ENCODE peak calls at places on chromosomes 13 and 19, in nine cellular contexts. G is LHCN-M2; H is stimulated activated CD4-positive, alpha-beta T cell treated with anti-CD3 and anti-CD28 coated beads, Interleukin-15, amount 100 ng/mL, for 24 hours; Q is HCEC 1CT; N is NCI-H1092; I is A549; V is astrocyte of the spinal cord; E is Calu3; M is MV-4-11. W is an unnamed sample.

GRCh38 chr13:45678282-45678681 is 23.8 kb upstream of the CBY2 start:
- DNase-seq in G (no peak), H (no peak), Q (no peak), N (no peak), I (no peak), V (no peak), E (no peak), M (no peak), W (no peak)

GRCh38 chr13:113907637-113908617 is 44.1 kb upstream of the GAS6 start:
- DNase-seq in G (no peak), H (no peak), Q (peak; percentile 80), N (peak; percentile 65), I (no peak), V (peak; percentile 57), E (no peak), M (peak; percentile 57), W (no peak)

GRCh38 chr13:76463314-76463713 is 422.9 kb downstream of the KCTD12 start:
- DNase-seq in G (no peak), H (no peak), Q (no peak), N (no peak), I (no peak), V (no peak), E (no peak), M (no peak), W (no peak)

GRCh38 chr13:112718318-112718717 is 28.5 kb downstream of the ATP11A start:
- DNase-seq in G (no peak), H (no peak), Q (no peak), N (no peak), I (no peak), V (no peak), E (no peak), M (no peak), W (no peak)

GRCh38 chr19:49875801-49876421 is 1.2 kb downstream of the AKT1S1 start:
- DNase-seq in G (no peak), H (peak; percentile 68), Q (no peak), N (peak; percentile 21), I (no peak), V (peak; percentile 56), E (peak; percentile 69), M (peak; percentile 49), W (peak; percentile 69)

GRCh38 chr13:74306496-74306895 is 172.3 kb upstream of the KLF12 start:
- DNase-seq in G (peak; percentile 70), H (no peak), Q (peak; percentile 41), N (no peak), I (no peak), V (peak; percentile 46), E (no peak), M (no peak), W (peak; percentile 9)

GRCh38 chr13:100521912-100522490 is 66.6 kb downstream of the GGACT start:
- DNase-seq in G (no peak), H (no peak), Q (no peak), N (no peak), I (no peak), V (no peak), E (no peak), M (peak; percentile 21), W (no peak)

GRCh38 chr19:14555918-14556661 is 15.8 kb downstream of the NDUFB7 start:
- DNase-seq in G (no peak), H (no peak), Q (no peak), N (no peak), I (no peak), V (peak; percentile 28), E (no peak), M (no peak), W (no peak)

GRCh38 chr19:3028305-3029069 is 593 bp downstream of the TLE2 start:
- DNase-seq in G (no peak), H (no peak), Q (no peak), N (no peak), I (no peak), V (no peak), E (no peak), M (no peak), W (no peak)

GRCh38 chr13:21006141-21007005 is 55.0 kb downstream of the LATS2 start:
- DNase-seq in G (no peak), H (no peak), Q (no peak), N (no peak), I (no peak), V (no peak), E (no peak), M (no peak), W (no peak)

GRCh38 chr19:3470500-3471128 is 9.7 kb downstream of the SMIM24 start:
- DNase-seq in G (no peak), H (no peak), Q (no peak), N (no peak), I (no peak), V (no peak), E (no peak), M (no peak), W (no peak)

GRCh38 chr13:101424381-101425155 is 8.3 kb upstream of the NALCN start:
- DNase-seq in G (peak; percentile 70), H (no peak), Q (no peak), N (no peak), I (no peak), V (peak; percentile 36), E (peak; percentile 7), M (no peak), W (peak; percentile 69)

GRCh38 chr19:39676004-39676403 is 20.3 kb downstream of the LGALS16 start:
- DNase-seq in G (no peak), H (peak; percentile 37), Q (no peak), N (no peak), I (peak; percentile 37), V (no peak), E (no peak), M (no peak), W (no peak)

GRCh38 chr13:63190742-63191141 is 1775.1 kb upstream of the PCDH20 start:
- DNase-seq in G (peak; percentile 56), H (no peak), Q (no peak), N (no peak), I (peak; percentile 55), V (peak; percentile 53), E (no peak), M (no peak), W (no peak)

GRCh38 chr13:21929400-21929799 is 258.5 kb downstream of the FGF9 start:
- DNase-seq in G (no peak), H (no peak), Q (no peak), N (no peak), I (no peak), V (no peak), E (no peak), M (no peak), W (no peak)

GRCh38 chr19:54041969-54042606 is 21.6 kb downstream of the VSTM1 start:
- DNase-seq in G (no peak), H (no peak), Q (no peak), N (no peak), I (no peak), V (no peak), E (no peak), M (no peak), W (no peak)

GRCh38 chr13:51229731-51230130 is 7.5 kb downstream of the FAM124A start:
- DNase-seq in G (no peak), H (no peak), Q (no peak), N (no peak), I (no peak), V (no peak), E (no peak), M (no peak), W (no peak)

GRCh38 chr13:85497652-85498051 is 301.6 kb downstream of the SLITRK6 start:
- DNase-seq in G (peak; percentile 35), H (no peak), Q (peak; percentile 80), N (no peak), I (peak; percentile 48), V (peak; percentile 94), E (peak; percentile 34), M (no peak), W (peak; percentile 26)

GRCh38 chr19:31535691-31536460 is 186.6 kb upstream of the TSHZ3 start:
- DNase-seq in G (no peak), H (no peak), Q (no peak), N (no peak), I (no peak), V (no peak), E (no peak), M (no peak), W (no peak)

GRCh38 chr13:65653548-65654078 is 1576.5 kb downstream of the PCDH9 start:
- DNase-seq in G (no peak), H (no peak), Q (no peak), N (peak; percentile 6), I (no peak), V (no peak), E (no peak), M (no peak), W (peak; percentile 21)

GRCh38 chr19:12840091-12841079 is 2.1 kb downstream of the MAST1 start:
- DNase-seq in G (peak; percentile 61), H (peak; percentile 73), Q (peak; percentile 62), N (no peak), I (peak; percentile 80), V (peak; percentile 39), E (peak; percentile 59), M (peak; percentile 23), W (peak; percentile 73)